ENCODE peak calls at places on chromosomes 12 and 14, in nine cellular contexts. One of them, this sample, is unnamed.
A peak's percentile ranks its signal among the peaks of the same experiment; 100 is the strongest.

GRCh38 chr12:16112626-16113560 is 164.6 kb downstream of the SLC15A5 start:
- DNase-seq in right lobe of liver: no peak
- DNase-seq in HuH-7.5: no peak
- DNase-seq in occipital lobe: no peak
- DNase-seq in GM03348: peak; percentile 11
- DNase-seq in germinal center: no peak
- DNase-seq in stimulated activated CD4-positive, alpha-beta T cell treated with anti-CD3 and anti-CD28 coated beads, Interleukin-15, amount 100 ng/mL, for 1 hour: no peak
- DNase-seq in heart right ventricle: peak; percentile 3
- DNase-seq in ecto neural progenitor cell: peak; percentile 63
- DNase-seq in this sample: no peak

GRCh38 chr12:91918431-91918830 is 227.2 kb downstream of the BTG1 start:
- DNase-seq in right lobe of liver: no peak
- DNase-seq in HuH-7.5: no peak
- DNase-seq in occipital lobe: no peak
- DNase-seq in GM03348: no peak
- DNase-seq in germinal center: no peak
- DNase-seq in stimulated activated CD4-positive, alpha-beta T cell treated with anti-CD3 and anti-CD28 coated beads, Interleukin-15, amount 100 ng/mL, for 1 hour: no peak
- DNase-seq in heart right ventricle: no peak
- DNase-seq in ecto neural progenitor cell: no peak
- DNase-seq in this sample: no peak

GRCh38 chr12:70365648-70366518 is at the start of gene KCNMB4:
- DNase-seq in right lobe of liver: peak; percentile 66
- DNase-seq in HuH-7.5: peak; percentile 76
- DNase-seq in occipital lobe: peak; percentile 76
- DNase-seq in GM03348: peak; percentile 81
- DNase-seq in germinal center: peak; percentile 87
- DNase-seq in stimulated activated CD4-positive, alpha-beta T cell treated with anti-CD3 and anti-CD28 coated beads, Interleukin-15, amount 100 ng/mL, for 1 hour: peak; percentile 44
- DNase-seq in heart right ventricle: peak; percentile 52
- DNase-seq in ecto neural progenitor cell: peak; percentile 94
- DNase-seq in this sample: peak; percentile 77

GRCh38 chr12:122505419-122506051 is 4.8 kb upstream of the ZCCHC8 start:
- DNase-seq in right lobe of liver: no peak
- DNase-seq in HuH-7.5: no peak
- DNase-seq in occipital lobe: no peak
- DNase-seq in GM03348: no peak
- DNase-seq in germinal center: no peak
- DNase-seq in stimulated activated CD4-positive, alpha-beta T cell treated with anti-CD3 and anti-CD28 coated beads, Interleukin-15, amount 100 ng/mL, for 1 hour: no peak
- DNase-seq in heart right ventricle: no peak
- DNase-seq in ecto neural progenitor cell: no peak
- DNase-seq in this sample: no peak

GRCh38 chr14:54738009-54738408 is 164.6 kb downstream of the GCH1 start:
- DNase-seq in right lobe of liver: no peak
- DNase-seq in HuH-7.5: no peak
- DNase-seq in occipital lobe: no peak
- DNase-seq in GM03348: no peak
- DNase-seq in germinal center: no peak
- DNase-seq in stimulated activated CD4-positive, alpha-beta T cell treated with anti-CD3 and anti-CD28 coated beads, Interleukin-15, amount 100 ng/mL, for 1 hour: no peak
- DNase-seq in heart right ventricle: no peak
- DNase-seq in ecto neural progenitor cell: no peak
- DNase-seq in this sample: no peak

GRCh38 chr12:53193040-53193439 is 12.3 kb upstream of the CSAD start:
- DNase-seq in right lobe of liver: no peak
- DNase-seq in HuH-7.5: no peak
- DNase-seq in occipital lobe: no peak
- DNase-seq in GM03348: no peak
- DNase-seq in germinal center: no peak
- DNase-seq in stimulated activated CD4-positive, alpha-beta T cell treated with anti-CD3 and anti-CD28 coated beads, Interleukin-15, amount 100 ng/mL, for 1 hour: no peak
- DNase-seq in heart right ventricle: no peak
- DNase-seq in ecto neural progenitor cell: no peak
- DNase-seq in this sample: no peak

GRCh38 chr12:3658327-3659163 is 94.4 kb downstream of the CRACR2A start:
- DNase-seq in right lobe of liver: no peak
- DNase-seq in HuH-7.5: peak; percentile 21
- DNase-seq in occipital lobe: no peak
- DNase-seq in GM03348: peak; percentile 61
- DNase-seq in germinal center: peak; percentile 18
- DNase-seq in stimulated activated CD4-positive, alpha-beta T cell treated with anti-CD3 and anti-CD28 coated beads, Interleukin-15, amount 100 ng/mL, for 1 hour: no peak
- DNase-seq in heart right ventricle: peak; percentile 35
- DNase-seq in ecto neural progenitor cell: peak; percentile 76
- DNase-seq in this sample: peak; percentile 30

GRCh38 chr12:90280564-90281058 is 572.0 kb upstream of the ATP2B1 start:
- DNase-seq in right lobe of liver: no peak
- DNase-seq in HuH-7.5: no peak
- DNase-seq in occipital lobe: no peak
- DNase-seq in GM03348: no peak
- DNase-seq in germinal center: no peak
- DNase-seq in stimulated activated CD4-positive, alpha-beta T cell treated with anti-CD3 and anti-CD28 coated beads, Interleukin-15, amount 100 ng/mL, for 1 hour: no peak
- DNase-seq in heart right ventricle: no peak
- DNase-seq in ecto neural progenitor cell: no peak
- DNase-seq in this sample: no peak

GRCh38 chr12:42761601-42762350 is 172.2 kb upstream of the PRICKLE1 start:
- DNase-seq in right lobe of liver: no peak
- DNase-seq in HuH-7.5: no peak
- DNase-seq in occipital lobe: no peak
- DNase-seq in GM03348: no peak
- DNase-seq in germinal center: no peak
- DNase-seq in stimulated activated CD4-positive, alpha-beta T cell treated with anti-CD3 and anti-CD28 coated beads, Interleukin-15, amount 100 ng/mL, for 1 hour: no peak
- DNase-seq in heart right ventricle: no peak
- DNase-seq in ecto neural progenitor cell: no peak
- DNase-seq in this sample: no peak

GRCh38 chr12:28127455-28127854 is 62.8 kb upstream of the CCDC91 start:
- DNase-seq in right lobe of liver: no peak
- DNase-seq in HuH-7.5: no peak
- DNase-seq in occipital lobe: no peak
- DNase-seq in GM03348: no peak
- DNase-seq in germinal center: no peak
- DNase-seq in stimulated activated CD4-positive, alpha-beta T cell treated with anti-CD3 and anti-CD28 coated beads, Interleukin-15, amount 100 ng/mL, for 1 hour: no peak
- DNase-seq in heart right ventricle: no peak
- DNase-seq in ecto neural progenitor cell: no peak
- DNase-seq in this sample: no peak

GRCh38 chr12:116739381-116739887 is 1.3 kb downstream of the RNFT2 start:
- DNase-seq in right lobe of liver: no peak
- DNase-seq in HuH-7.5: no peak
- DNase-seq in occipital lobe: no peak
- DNase-seq in GM03348: no peak
- DNase-seq in germinal center: no peak
- DNase-seq in stimulated activated CD4-positive, alpha-beta T cell treated with anti-CD3 and anti-CD28 coated beads, Interleukin-15, amount 100 ng/mL, for 1 hour: no peak
- DNase-seq in heart right ventricle: no peak
- DNase-seq in ecto neural progenitor cell: no peak
- DNase-seq in this sample: no peak

This sample was measured in activated CD8-positive, alpha-beta memory T cell treated with anti-CD3 and anti-CD28 coated beads, Interleukin-2, amount 50 U/mL, for 4 hours.